ENCODE peak calls at places on chromosomes 1 and 21, in nine cellular contexts. E, Q, P, M, A, U, C, O and W are unnamed samples.

GRCh38 chr1:12654657-12655056 is 10.8 kb downstream of the AADACL4 start:
- DNase-seq in P (no peak), M (no peak), A (no peak), C (no peak), Q (no peak), O (no peak), U (no peak), E (no peak), W (no peak)

GRCh38 chr1:44559361-44559760 is 114.9 kb downstream of the TMEM53 start:
- DNase-seq in P (no peak), O (no peak), M (no peak), E (no peak), U (no peak), Q (no peak), A (no peak), C (no peak), W (no peak)

GRCh38 chr1:219152759-219153158 is 20.9 kb upstream of the LYPLAL1 start:
- DNase-seq in A (no peak), P (no peak), O (no peak), M (no peak), Q (no peak), U (no peak), E (no peak), C (no peak), W (no peak)

GRCh38 chr1:111030590-111030989 is 66.9 kb upstream of the LRIF1 start:
- DNase-seq in Q (peak; percentile 29), E (peak; percentile 13), M (peak; percentile 40), O (peak; percentile 61), U (no peak), C (peak; percentile 71), P (no peak), A (peak; percentile 48), W (no peak)

GRCh38 chr1:236287757-236288619 is 6.2 kb upstream of the ERO1B start:
- DNase-seq in C (no peak), P (no peak), Q (no peak), U (no peak), A (no peak), O (no peak), M (peak; percentile 11), E (no peak), W (no peak)

GRCh38 chr1:67041836-67042503 is 12.0 kb downstream of the SLC35D1 start:
- DNase-seq in Q (no peak), E (no peak), C (no peak), M (no peak), U (no peak), O (no peak), P (no peak), A (no peak), W (no peak)

GRCh38 chr1:242005866-242006565 is 7.1 kb upstream of the MAP1LC3C start:
- DNase-seq in E (no peak), P (no peak), M (peak; percentile 74), A (no peak), C (no peak), U (no peak), O (no peak), Q (no peak), W (no peak)

GRCh38 chr1:202266061-202266765 is 72.6 kb downstream of the LGR6 start:
- DNase-seq in C (no peak), A (no peak), P (no peak), E (no peak), Q (no peak), O (no peak), U (no peak), M (no peak), W (no peak)

GRCh38 chr1:207578796-207579435 is 66.0 kb upstream of the CR1L start:
- DNase-seq in U (no peak), P (no peak), E (no peak), M (no peak), C (no peak), A (peak; percentile 35), Q (no peak), O (no peak), W (no peak)

GRCh38 chr1:154999651-155000474 is 2.7 kb upstream of the ZBTB7B start:
- DNase-seq in E (no peak), P (no peak), C (peak; percentile 54), O (no peak), U (no peak), M (no peak), Q (no peak), A (no peak), W (no peak)

GRCh38 chr1:204736861-204737260 is 51.3 kb upstream of the LRRN2 start:
- DNase-seq in E (no peak), P (no peak), O (no peak), Q (no peak), M (no peak), A (no peak), C (no peak), U (no peak), W (peak; percentile 14)

GRCh38 chr1:181587870-181588438 is 104.6 kb downstream of the CACNA1E start:
- DNase-seq in Q (no peak), U (no peak), C (no peak), A (no peak), P (no peak), O (peak; percentile 11), E (no peak), M (peak; percentile 7), W (no peak)

GRCh38 chr1:32886012-32886827 is at the start of gene HPCA:
- DNase-seq in Q (no peak), O (peak; percentile 46), U (peak; percentile 80), P (no peak), M (peak; percentile 33), C (peak; percentile 71), A (peak; percentile 74), E (no peak), W (no peak)

GRCh38 chr1:156251527-156251926 is 3.7 kb upstream of the PAQR6 start:
- DNase-seq in Q (peak; percentile 52), O (no peak), E (no peak), C (no peak), M (no peak), P (no peak), U (no peak), A (no peak), W (no peak)

GRCh38 chr1:153428073-153428638 is 11.8 kb downstream of the S100A7A start:
- DNase-seq in Q (no peak), E (no peak), C (no peak), A (no peak), U (no peak), P (no peak), M (no peak), O (no peak), W (no peak)

GRCh38 chr1:42000781-42001180 is 82.1 kb upstream of the HIVEP3 start:
- DNase-seq in Q (no peak), O (no peak), P (no peak), C (no peak), A (no peak), U (no peak), M (no peak), E (no peak), W (no peak)

GRCh38 chr21:45328198-45329087 is 40.7 kb upstream of the POFUT2 start:
- DNase-seq in U (no peak), Q (no peak), O (no peak), E (no peak), A (peak; percentile 12), M (no peak), C (no peak), P (no peak), W (no peak)